ENCODE peak calls at places on chromosomes 7 and 10, in six cellular contexts. M is K562, I is HCT116, P is H1, Q is endothelial cell of umbilical vein, V is SK-N-SH. R is an unnamed sample.

GRCh38 chr7:139999516-139999915 is 63.2 kb downstream of the PARP12 start:
- DNase-seq in M (no peak), I (no peak), P (no peak), Q (no peak), V (no peak), R (no peak)

GRCh38 chr7:79528421-79528820 is 75.0 kb upstream of the MAGI2 start:
- DNase-seq in M (no peak), I (peak; percentile 44), P (no peak), Q (no peak), V (no peak), R (no peak)

GRCh38 chr7:155889636-155890508 is 77.6 kb upstream of the SHH start:
- DNase-seq in M (no peak), I (no peak), P (no peak), Q (no peak), V (no peak), R (no peak)

GRCh38 chr7:155285423-155286220 is 12.1 kb upstream of the INSIG1 start:
- DNase-seq in M (no peak), I (no peak), P (no peak), Q (no peak), V (no peak), R (no peak)

GRCh38 chr10:78937388-78937787 is 131.4 kb upstream of the ZMIZ1 start:
- DNase-seq in M (no peak), I (no peak), P (no peak), Q (no peak), V (no peak), R (no peak)

GRCh38 chr10:103448751-103449150 is 3.4 kb downstream of the CALHM2 start:
- DNase-seq in M (no peak), I (no peak), P (no peak), Q (peak; percentile 35), V (no peak), R (no peak)

GRCh38 chr10:79367421-79368189 is 20.3 kb downstream of the PPIF start:
- DNase-seq in M (no peak), I (no peak), P (no peak), Q (no peak), V (no peak), R (no peak)

GRCh38 chr10:61159253-61159652 is 215.3 kb upstream of the RHOBTB1 start:
- DNase-seq in M (no peak), I (no peak), P (no peak), Q (no peak), V (no peak), R (no peak)

GRCh38 chr10:106106114-106106513 is 1058.4 kb downstream of the SORCS1 start:
- DNase-seq in M (no peak), I (no peak), P (no peak), Q (no peak), V (no peak), R (no peak)

GRCh38 chr10:80322711-80323110 is 33.3 kb upstream of the MAT1A start:
- DNase-seq in M (no peak), I (no peak), P (no peak), Q (no peak), V (no peak), R (no peak)

GRCh38 chr7:107891619-107892366 is 810 bp downstream of the DLD start:
- DNase-seq in M (peak; percentile 70), I (no peak), P (no peak), Q (peak; percentile 63), V (no peak), R (no peak)

GRCh38 chr10:20995123-20995978 is 98.2 kb upstream of the NEBL start:
- DNase-seq in M (no peak), I (no peak), P (no peak), Q (no peak), V (peak; percentile 57), R (no peak)

GRCh38 chr7:91780526-91780925 is 100.0 kb downstream of the MTERF1 start:
- DNase-seq in M (no peak), I (no peak), P (no peak), Q (no peak), V (no peak), R (no peak)

GRCh38 chr10:63375006-63375405 is 90.8 kb downstream of the JMJD1C start:
- DNase-seq in M (no peak), I (no peak), P (no peak), Q (peak; percentile 42), V (no peak), R (no peak)

GRCh38 chr7:140674899-140675701 is 2.4 kb downstream of the ADCK2 start:
- DNase-seq in M (peak; percentile 80), I (peak; percentile 27), P (no peak), Q (peak; percentile 64), V (peak; percentile 79), R (no peak)

GRCh38 chr7:126040114-126041045 is 1110.8 kb upstream of the POT1 start:
- DNase-seq in M (no peak), I (no peak), P (no peak), Q (no peak), V (no peak), R (no peak)

GRCh38 chr10:68271104-68271882 is 39.4 kb upstream of the ATOH7 start:
- DNase-seq in M (peak; percentile 26), I (no peak), P (no peak), Q (no peak), V (no peak), R (no peak)

GRCh38 chr7:40437498-40437897 is 302.7 kb downstream of the SUGCT start:
- DNase-seq in M (no peak), I (peak; percentile 21), P (no peak), Q (peak; percentile 79), V (no peak), R (no peak)

GRCh38 chr7:107164092-107164491 is 4.7 kb upstream of the HBP1 start:
- DNase-seq in M (no peak), I (no peak), P (no peak), Q (peak; percentile 61), V (no peak), R (no peak)

GRCh38 chr10:8054498-8055407 is at the start of gene GATA3:
- DNase-seq in M (no peak), I (no peak), P (peak; percentile 75), Q (peak; percentile 93), V (peak; percentile 94), R (no peak)

GRCh38 chr7:84948632-84949031 is 238.2 kb downstream of the SEMA3D start:
- DNase-seq in M (no peak), I (no peak), P (no peak), Q (no peak), V (no peak), R (no peak)

GRCh38 chr10:50740351-50740688 is 584 bp downstream of the ASAH2B start:
- DNase-seq in M (peak; percentile 51), I (no peak), P (no peak), Q (peak; percentile 69), V (no peak), R (no peak)

GRCh38 chr10:44070282-44070681 is 314.6 kb downstream of the CXCL12 start:
- DNase-seq in M (no peak), I (no peak), P (no peak), Q (no peak), V (no peak), R (no peak)

GRCh38 chr7:148623586-148624282 is 33.2 kb downstream of the C7orf33 start:
- DNase-seq in M (no peak), I (no peak), P (no peak), Q (no peak), V (no peak), R (peak; percentile 39)

GRCh38 chr7:6443372-6443941 is 4.3 kb downstream of the DAGLB start:
- DNase-seq in M (no peak), I (peak; percentile 85), P (no peak), Q (peak; percentile 46), V (no peak), R (no peak)

GRCh38 chr10:69957516-69958231 is 95.0 kb upstream of the MACROH2A2 start:
- DNase-seq in M (no peak), I (no peak), P (no peak), Q (no peak), V (no peak), R (no peak)

GRCh38 chr7:74604326-74605020 is 53.0 kb upstream of the GTF2I start:
- DNase-seq in M (no peak), I (no peak), P (no peak), Q (no peak), V (no peak), R (no peak)

GRCh38 chr10:20748551-20748950 is 148.6 kb downstream of the NEBL start:
- DNase-seq in M (no peak), I (no peak), P (no peak), Q (no peak), V (no peak), R (no peak)

GRCh38 chr10:79403441-79404230 is 41.8 kb downstream of the ZCCHC24 start:
- DNase-seq in M (no peak), I (no peak), P (no peak), Q (peak; percentile 34), V (no peak), R (no peak)

GRCh38 chr10:7408003-7408493 is 2.8 kb downstream of the SFMBT2 start:
- DNase-seq in M (peak; percentile 20), I (no peak), P (peak; percentile 77), Q (peak; percentile 12), V (no peak), R (no peak)

GRCh38 chr7:41445432-41445831 is 257.5 kb downstream of the INHBA start:
- DNase-seq in M (no peak), I (no peak), P (no peak), Q (no peak), V (no peak), R (no peak)

GRCh38 chr7:117946201-117946633 is 73.0 kb upstream of the CTTNBP2 start:
- DNase-seq in M (no peak), I (no peak), P (no peak), Q (peak; percentile 3), V (no peak), R (no peak)

GRCh38 chr10:116654816-116655215 is 34.1 kb downstream of the PNLIPRP2 start:
- DNase-seq in M (no peak), I (peak; percentile 44), P (no peak), Q (no peak), V (peak; percentile 46), R (no peak)

GRCh38 chr7:150446288-150446938 is 4.0 kb upstream of the GIMAP8 start:
- DNase-seq in M (no peak), I (no peak), P (no peak), Q (peak; percentile 43), V (no peak), R (no peak)
- H3K27ac ChIP-seq in M (no peak overlapping the region), I (no peak overlapping the region), P (no peak overlapping the region), Q (no peak overlapping the region), V (no peak overlapping the region), R (no peak overlapping the region)

DNA sequence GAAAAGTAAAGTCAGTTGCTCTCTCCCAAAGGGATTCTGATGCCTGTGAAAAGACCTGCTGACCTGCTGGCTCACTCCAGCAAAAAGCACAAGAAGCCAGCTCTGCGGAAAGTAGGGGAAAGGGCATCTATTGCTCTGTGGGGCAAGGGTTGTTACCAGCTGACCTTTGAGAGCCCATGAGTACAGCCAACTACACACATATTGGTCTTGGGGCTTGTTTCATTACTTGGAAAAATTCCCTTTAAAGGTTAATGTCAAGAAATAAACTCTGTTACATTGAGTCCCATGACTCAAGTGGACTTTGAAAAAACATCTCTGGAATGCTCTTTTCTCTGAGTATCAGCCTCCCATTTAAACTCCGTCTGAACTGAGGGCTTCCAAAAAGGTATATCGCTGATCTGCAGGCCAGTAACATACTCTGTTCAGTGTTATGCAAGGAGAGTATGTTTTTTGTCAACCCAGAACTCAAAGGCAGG is 53.2 kb downstream of the PANK1 start:
- DNase-seq in M (no peak), I (no peak), P (no peak), Q (no peak), V (no peak), R (no peak)
- TF ChIP-seq POLR2AphosphoS5 in M (no peak), I (no peak), P (no peak), Q (no peak), V (no peak), R (no peak)

GRCh38 chr7:28191751-28192150 is 11.2 kb upstream of the JAZF1 start:
- DNase-seq in M (no peak), I (no peak), P (no peak), Q (no peak), V (no peak), R (no peak)
- H3K9ac ChIP-seq in M (no peak overlapping the region), I (no peak overlapping the region), P (no peak overlapping the region), Q (no peak overlapping the region), V (no peak overlapping the region), R (no peak overlapping the region)

GRCh38 chr10:102121739-102122372 is 1.7 kb upstream of the LDB1 start:
- DNase-seq in M (peak; percentile 28), I (no peak), P (peak; percentile 57), Q (no peak), V (peak; percentile 50), R (no peak)
- H3K27ac ChIP-seq in M (peak overlapping the region; percentile 90), I (no peak overlapping the region), P (peak overlapping the region; percentile 85), Q (no peak overlapping the region), V (peak overlapping the region; percentile 86), R (no peak overlapping the region)